ENCODE peak calls at places on chromosomes 13 and 19, in six cellular contexts. E is A549, T is tibial nerve, Z is testis, Y is GM23248, W is mesendoderm. K is an unnamed sample.

GRCh38 chr19:58252102-58252685 is 23.5 kb downstream of the ZNF544 start:
- DNase-seq in E (no peak), T (no peak), Z (no peak), Y (no peak), W (peak), K (no peak)

GRCh38 chr19:55712804-55713631 is 25.2 kb downstream of the NLRP9 start:
- DNase-seq in E (no peak), T (no peak), Z (no peak), Y (no peak), W (no peak), K (no peak)

GRCh38 chr13:83845121-83845520 is 37.2 kb downstream of the SLITRK1 start:
- DNase-seq in E (no peak), T (no peak), Z (no peak), Y (no peak), W (no peak), K (no peak)

GRCh38 chr19:55956431-55956830 is 8.8 kb downstream of the NLRP8 start:
- DNase-seq in E (no peak), T (no peak), Z (no peak), Y (no peak), W (no peak), K (no peak)

GRCh38 chr13:108031859-108032258 is 183.5 kb downstream of the LIG4 start:
- DNase-seq in E (no peak), T (no peak), Z (no peak), Y (no peak), W (peak), K (no peak)

GRCh38 chr13:60617863-60618733 is 221.1 kb downstream of the TDRD3 start:
- DNase-seq in E (no peak), T (no peak), Z (peak), Y (peak), W (peak), K (no peak)

GRCh38 chr13:98429977-98430785 is 146.7 kb downstream of the STK24 start:
- DNase-seq in E (no peak), T (no peak), Z (no peak), Y (no peak), W (peak), K (no peak)

GRCh38 chr19:1412995-1413889 is 5.9 kb downstream of the DAZAP1 start:
- DNase-seq in E (no peak), T (no peak), Z (no peak), Y (no peak), W (no peak), K (no peak)

GRCh38 chr19:40147693-40148347 is 43.4 kb upstream of the MAP3K10 start:
- DNase-seq in E (no peak), T (no peak), Z (no peak), Y (peak), W (no peak), K (no peak)

GRCh38 chr13:78609464-78610205 is 6.3 kb upstream of the POU4F1 start:
- DNase-seq in E (peak), T (no peak), Z (no peak), Y (peak), W (peak), K (no peak)

GRCh38 chr13:34913040-34913439 is 29.0 kb upstream of the NBEA start:
- DNase-seq in E (no peak), T (no peak), Z (no peak), Y (peak), W (peak), K (no peak)
- H3K27ac ChIP-seq in E (no peak), T (no peak), Z (no peak), Y (no peak), W (no peak), K (no peak)

GRCh38 chr19:2804156-2805004 is 15.3 kb upstream of the ZNF554 start:
- DNase-seq in E (no peak), T (no peak), Z (no peak), Y (no peak), W (no peak), K (no peak)
- H3K27ac ChIP-seq in E (no peak), T (no peak), Z (no peak), Y (no peak), W (no peak), K (no peak)

DNA sequence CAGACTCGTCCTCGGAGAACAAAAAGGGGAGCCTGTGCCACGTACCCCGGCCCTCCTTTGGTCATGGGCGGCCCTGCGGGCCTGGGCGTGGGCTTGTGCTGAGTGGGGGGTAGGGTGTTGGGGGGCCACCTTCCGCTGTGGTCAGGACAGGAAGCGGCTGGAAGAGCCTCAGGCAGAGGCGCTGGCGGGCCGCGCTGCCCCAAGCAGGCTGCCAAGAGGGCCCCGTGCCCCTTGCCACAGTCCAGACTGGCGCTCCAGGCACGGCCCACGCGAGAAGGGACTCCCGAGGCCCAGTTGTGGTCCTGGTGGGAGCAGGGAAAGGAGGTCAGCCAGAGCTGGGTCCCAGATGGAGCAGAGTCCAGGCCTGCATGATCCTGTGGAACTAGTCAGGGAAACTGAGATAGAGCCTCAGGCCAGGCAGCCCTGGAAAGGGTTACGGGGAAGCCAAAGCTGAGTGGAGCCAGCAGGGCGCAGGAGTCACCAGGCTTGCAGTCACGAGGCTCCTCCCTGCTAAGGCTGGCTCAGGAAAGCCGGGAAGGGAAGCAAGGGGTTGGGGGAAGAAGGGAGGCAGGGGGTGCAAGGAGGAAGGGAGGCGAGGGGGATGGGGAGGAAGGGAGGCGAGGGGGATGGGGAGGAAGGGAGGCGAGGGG is 135.0 kb downstream of the CRYL1 start:
- DNase-seq in E (no peak), T (no peak), Z (no peak), Y (peak), W (no peak), K (no peak)
- H3K27ac ChIP-seq in E (no peak), T (peak), Z (no peak), Y (no peak), W (no peak), K (no peak)

GRCh38 chr13:95652244-95652764 is 7.8 kb upstream of the DZIP1 start:
- DNase-seq in E (no peak), T (no peak), Z (no peak), Y (no peak), W (no peak), K (no peak)

GRCh38 chr13:95652821-95653220 is 8.3 kb upstream of the DZIP1 start:
- DNase-seq in E (no peak), T (no peak), Z (no peak), Y (no peak), W (peak), K (no peak)

GRCh38 chr13:95659500-95659899 is 15.0 kb upstream of the DZIP1 start:
- DNase-seq in E (no peak), T (no peak), Z (no peak), Y (no peak), W (no peak), K (no peak)

GRCh38 chr13:95660981-95661581 is 15.9 kb upstream of the DNAJC3 start:
- DNase-seq in E (peak), T (no peak), Z (no peak), Y (peak), W (peak), K (no peak)

DNA sequence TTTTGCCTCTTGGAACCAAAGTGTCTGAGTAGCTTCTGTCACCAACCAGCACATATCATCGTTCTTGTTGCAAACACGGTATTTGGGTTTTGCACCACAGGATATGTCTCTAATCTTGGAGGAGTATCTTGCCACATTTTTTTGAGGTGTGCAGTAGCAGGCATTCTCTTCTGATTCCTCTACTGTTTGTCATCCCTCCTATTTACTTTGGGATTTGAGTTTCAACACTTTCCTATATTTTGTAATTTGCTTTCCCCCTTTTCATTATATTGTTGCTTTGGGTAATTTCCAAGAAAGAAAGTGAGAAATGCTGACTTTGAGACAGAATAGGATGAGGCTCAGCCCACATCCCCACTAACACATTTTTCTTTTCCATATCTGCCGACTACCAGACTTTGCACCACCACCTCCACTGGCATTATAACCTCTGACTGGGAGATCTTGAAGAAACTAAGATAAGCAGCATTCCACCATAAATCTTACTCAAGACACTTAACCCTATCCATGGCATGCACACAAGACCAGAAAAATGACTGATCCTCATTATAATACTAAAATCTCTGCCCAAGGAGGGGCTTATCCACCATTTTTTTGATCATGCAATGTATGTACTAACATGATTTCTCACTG is 12.0 kb upstream of the DZIP1 start:
- DNase-seq in E (no peak), T (no peak), Z (no peak), Y (no peak), W (no peak), K (no peak)
- H3K27ac ChIP-seq in E (no peak), T (no peak), Z (no peak), Y (no peak), W (no peak), K (no peak)

K was measured in caudate nucleus.